ENCODE peak calls at places on chromosomes 13 and 19, in seven cellular contexts. One of them, this sample, is unnamed.
A peak's percentile ranks its signal among the peaks of the same experiment; 100 is the strongest.

GRCh38 chr19:58054792-58055482 is 4.1 kb upstream of the ZNF135 start:
- DNase-seq in neural progenitor cell: peak; percentile 29
- DNase-seq in IMR-90: peak; percentile 2
- DNase-seq in A549: no peak
- DNase-seq in hepatocyte: no peak
- DNase-seq in mammary epithelial cell: no peak
- DNase-seq in PC-9: no peak
- DNase-seq in this sample: no peak

GRCh38 chr19:52410276-52410675 is 12.6 kb downstream of the ZNF528 start:
- DNase-seq in neural progenitor cell: no peak
- DNase-seq in IMR-90: no peak
- DNase-seq in A549: no peak
- DNase-seq in hepatocyte: no peak
- DNase-seq in mammary epithelial cell: no peak
- DNase-seq in PC-9: no peak
- DNase-seq in this sample: no peak

GRCh38 chr13:42553098-42554046 is 20.6 kb upstream of the TNFSF11 start:
- DNase-seq in neural progenitor cell: no peak
- DNase-seq in IMR-90: peak; percentile 63
- DNase-seq in A549: peak; percentile 1
- DNase-seq in hepatocyte: peak; percentile 56
- DNase-seq in mammary epithelial cell: peak; percentile 48
- DNase-seq in PC-9: no peak
- DNase-seq in this sample: peak; percentile 83

GRCh38 chr13:87877477-87877876 is 206.3 kb downstream of the SLITRK5 start:
- DNase-seq in neural progenitor cell: no peak
- DNase-seq in IMR-90: no peak
- DNase-seq in A549: no peak
- DNase-seq in hepatocyte: no peak
- DNase-seq in mammary epithelial cell: no peak
- DNase-seq in PC-9: no peak
- DNase-seq in this sample: no peak

GRCh38 chr13:111897846-111898215 is 169.1 kb upstream of the SOX1 start:
- DNase-seq in neural progenitor cell: no peak
- DNase-seq in IMR-90: no peak
- DNase-seq in A549: no peak
- DNase-seq in hepatocyte: no peak
- DNase-seq in mammary epithelial cell: no peak
- DNase-seq in PC-9: no peak
- DNase-seq in this sample: no peak

GRCh38 chr13:59203855-59204254 is 959.9 kb downstream of the DIAPH3 start:
- DNase-seq in neural progenitor cell: no peak
- DNase-seq in IMR-90: no peak
- DNase-seq in A549: no peak
- DNase-seq in hepatocyte: no peak
- DNase-seq in mammary epithelial cell: no peak
- DNase-seq in PC-9: no peak
- DNase-seq in this sample: peak; percentile 52

GRCh38 chr19:40811478-40812341 is 12.7 kb downstream of the EGLN2 start:
- DNase-seq in neural progenitor cell: peak; percentile 60
- DNase-seq in IMR-90: no peak
- DNase-seq in A549: no peak
- DNase-seq in hepatocyte: peak; percentile 77
- DNase-seq in mammary epithelial cell: no peak
- DNase-seq in PC-9: no peak
- DNase-seq in this sample: no peak

GRCh38 chr13:113863511-113864302 is at the start of gene GAS6:
- DNase-seq in neural progenitor cell: peak; percentile 79
- DNase-seq in IMR-90: no peak
- DNase-seq in A549: peak; percentile 27
- DNase-seq in hepatocyte: peak; percentile 69
- DNase-seq in mammary epithelial cell: peak; percentile 46
- DNase-seq in PC-9: no peak
- DNase-seq in this sample: peak; percentile 53

GRCh38 chr13:112688560-112689497 is 1.0 kb upstream of the ATP11A start:
- DNase-seq in neural progenitor cell: peak; percentile 58
- DNase-seq in IMR-90: no peak
- DNase-seq in A549: no peak
- DNase-seq in hepatocyte: no peak
- DNase-seq in mammary epithelial cell: no peak
- DNase-seq in PC-9: no peak
- DNase-seq in this sample: peak; percentile 13

GRCh38 chr19:30879225-30879624 is 470.0 kb downstream of the TSHZ3 start:
- DNase-seq in neural progenitor cell: no peak
- DNase-seq in IMR-90: no peak
- DNase-seq in A549: no peak
- DNase-seq in hepatocyte: no peak
- DNase-seq in mammary epithelial cell: no peak
- DNase-seq in PC-9: no peak
- DNase-seq in this sample: no peak

DNA sequence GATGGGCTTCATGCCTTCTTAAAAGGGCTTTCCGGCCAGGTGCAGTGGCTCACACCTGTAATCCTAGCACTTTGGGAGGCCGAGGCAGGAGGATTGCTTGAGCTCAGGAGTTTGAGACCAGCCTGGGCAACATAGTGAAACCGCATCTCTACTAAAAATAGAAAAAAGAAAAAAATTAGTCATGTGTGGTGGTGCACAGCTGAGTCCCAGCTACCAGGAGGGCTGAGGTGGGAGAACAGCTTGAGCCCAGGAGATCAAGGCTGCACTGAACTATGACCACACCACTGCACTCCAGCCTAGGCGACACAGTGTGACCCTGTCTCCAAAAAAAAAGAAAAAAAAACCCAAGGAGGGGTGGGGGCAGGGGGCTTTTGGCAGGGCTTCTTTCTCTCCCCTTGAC is 7.2 kb downstream of the CARS2 start:
- DNase-seq in neural progenitor cell: no peak
- DNase-seq in IMR-90: no peak
- DNase-seq in A549: no peak
- DNase-seq in hepatocyte: no peak
- DNase-seq in mammary epithelial cell: no peak
- DNase-seq in PC-9: no peak
- DNase-seq in this sample: no peak
- H3K27ac ChIP-seq in neural progenitor cell: no peak overlapping the region
- H3K27ac ChIP-seq in IMR-90: no peak overlapping the region
- H3K27ac ChIP-seq in A549: no peak overlapping the region
- H3K27ac ChIP-seq in hepatocyte: no peak overlapping the region
- H3K27ac ChIP-seq in mammary epithelial cell: no peak overlapping the region
- H3K27ac ChIP-seq in PC-9: no peak overlapping the region
- H3K27ac ChIP-seq in this sample: no peak overlapping the region

GRCh38 chr19:1089126-1089771 is 5.9 kb downstream of the POLR2E start:
- DNase-seq in neural progenitor cell: no peak
- DNase-seq in IMR-90: no peak
- DNase-seq in A549: no peak
- DNase-seq in hepatocyte: no peak
- DNase-seq in mammary epithelial cell: no peak
- DNase-seq in PC-9: no peak
- DNase-seq in this sample: no peak
- H3K4me2 ChIP-seq in neural progenitor cell: no peak overlapping the region
- H3K4me2 ChIP-seq in IMR-90: no peak overlapping the region
- H3K4me2 ChIP-seq in A549: no peak overlapping the region
- H3K4me2 ChIP-seq in hepatocyte: no peak overlapping the region
- H3K4me2 ChIP-seq in mammary epithelial cell: no peak overlapping the region
- H3K4me2 ChIP-seq in PC-9: no peak overlapping the region
- H3K4me2 ChIP-seq in this sample: no peak overlapping the region

DNA sequence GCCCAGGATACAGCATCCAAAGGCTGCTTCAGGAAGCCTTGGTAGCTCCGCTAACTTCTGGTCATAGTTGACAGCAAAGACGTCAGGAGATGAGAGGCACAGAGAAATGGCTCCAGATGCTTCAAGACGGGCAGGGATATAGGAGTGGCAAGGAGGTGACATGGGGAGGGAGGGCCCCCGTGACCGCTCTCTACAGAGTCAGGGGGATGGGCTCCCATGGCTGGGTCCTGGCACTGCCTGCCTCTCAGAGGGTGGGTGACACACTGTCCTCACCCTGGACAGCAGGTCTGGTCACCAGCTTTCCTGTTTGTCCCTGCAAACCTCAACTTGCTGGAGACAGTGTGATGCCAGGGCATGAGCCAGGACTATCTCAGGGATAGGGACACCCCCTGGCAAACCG is 10.3 kb upstream of the ZNF14 start:
- DNase-seq in neural progenitor cell: no peak
- DNase-seq in IMR-90: no peak
- DNase-seq in A549: no peak
- DNase-seq in hepatocyte: no peak
- DNase-seq in mammary epithelial cell: no peak
- DNase-seq in PC-9: no peak
- DNase-seq in this sample: no peak
- H3K27ac ChIP-seq in neural progenitor cell: no peak overlapping the region
- H3K27ac ChIP-seq in IMR-90: no peak overlapping the region
- H3K27ac ChIP-seq in A549: no peak overlapping the region
- H3K27ac ChIP-seq in hepatocyte: no peak overlapping the region
- H3K27ac ChIP-seq in mammary epithelial cell: no peak overlapping the region
- H3K27ac ChIP-seq in PC-9: no peak overlapping the region
- H3K27ac ChIP-seq in this sample: no peak overlapping the region

DNA sequence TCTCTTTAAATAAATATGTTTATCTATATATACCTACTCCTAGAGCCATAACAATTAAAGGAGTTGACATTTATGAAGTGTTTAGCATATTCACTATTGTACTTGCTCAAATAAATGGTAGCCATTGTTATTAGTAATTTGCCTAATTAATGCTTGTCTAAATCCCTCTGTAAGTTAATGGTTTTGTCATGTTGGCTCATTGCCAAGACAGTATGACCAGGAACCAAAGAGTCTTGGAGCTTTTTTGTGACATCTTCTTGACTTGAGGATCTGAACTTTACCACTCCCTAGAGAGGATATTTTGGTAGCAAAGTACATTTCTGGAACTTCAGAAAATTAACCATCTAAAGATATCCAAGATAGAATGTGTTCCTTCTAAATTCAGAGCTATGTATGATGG is 15.5 kb downstream of the FRY start:
- DNase-seq in neural progenitor cell: no peak
- DNase-seq in IMR-90: no peak
- DNase-seq in A549: no peak
- DNase-seq in hepatocyte: no peak
- DNase-seq in mammary epithelial cell: no peak
- DNase-seq in PC-9: no peak
- DNase-seq in this sample: no peak
- H3K4me2 ChIP-seq in neural progenitor cell: no peak overlapping the region
- H3K4me2 ChIP-seq in IMR-90: no peak overlapping the region
- H3K4me2 ChIP-seq in A549: no peak overlapping the region
- H3K4me2 ChIP-seq in hepatocyte: no peak overlapping the region
- H3K4me2 ChIP-seq in mammary epithelial cell: no peak overlapping the region
- H3K4me2 ChIP-seq in PC-9: no peak overlapping the region
- H3K4me2 ChIP-seq in this sample: no peak overlapping the region

GRCh38 chr19:13732337-13732736 is 32.0 kb upstream of the MRI1 start:
- DNase-seq in neural progenitor cell: no peak
- DNase-seq in IMR-90: no peak
- DNase-seq in A549: no peak
- DNase-seq in hepatocyte: no peak
- DNase-seq in mammary epithelial cell: no peak
- DNase-seq in PC-9: no peak
- DNase-seq in this sample: no peak

GRCh38 chr19:13731147-13731964 is 33.0 kb upstream of the MRI1 start:
- DNase-seq in neural progenitor cell: peak; percentile 98
- DNase-seq in IMR-90: peak; percentile 98
- DNase-seq in A549: peak; percentile 93
- DNase-seq in hepatocyte: peak; percentile 98
- DNase-seq in mammary epithelial cell: peak; percentile 93
- DNase-seq in PC-9: peak; percentile 97
- DNase-seq in this sample: peak; percentile 97

GRCh38 chr19:13738073-13738472 is 26.2 kb upstream of the MRI1 start:
- DNase-seq in neural progenitor cell: no peak
- DNase-seq in IMR-90: no peak
- DNase-seq in A549: no peak
- DNase-seq in hepatocyte: no peak
- DNase-seq in mammary epithelial cell: no peak
- DNase-seq in PC-9: no peak
- DNase-seq in this sample: no peak

GRCh38 chr19:13729859-13730258 is 34.5 kb upstream of the MRI1 start:
- DNase-seq in neural progenitor cell: no peak
- DNase-seq in IMR-90: peak; percentile 61
- DNase-seq in A549: peak; percentile 55
- DNase-seq in hepatocyte: no peak
- DNase-seq in mammary epithelial cell: no peak
- DNase-seq in PC-9: peak; percentile 46
- DNase-seq in this sample: no peak

GRCh38 chr19:13734751-13735150 is 29.6 kb upstream of the MRI1 start:
- DNase-seq in neural progenitor cell: no peak
- DNase-seq in IMR-90: no peak
- DNase-seq in A549: no peak
- DNase-seq in hepatocyte: no peak
- DNase-seq in mammary epithelial cell: no peak
- DNase-seq in PC-9: peak; percentile 60
- DNase-seq in this sample: no peak
- H3K27ac ChIP-seq in neural progenitor cell: no peak overlapping the region
- H3K27ac ChIP-seq in IMR-90: no peak overlapping the region
- H3K27ac ChIP-seq in A549: no peak overlapping the region
- H3K27ac ChIP-seq in hepatocyte: no peak overlapping the region
- H3K27ac ChIP-seq in mammary epithelial cell: no peak overlapping the region
- H3K27ac ChIP-seq in PC-9: no peak overlapping the region
- H3K27ac ChIP-seq in this sample: no peak overlapping the region

GRCh38 chr13:19601749-19602725 is 31.4 kb upstream of the MPHOSPH8 start:
- DNase-seq in neural progenitor cell: peak; percentile 77
- DNase-seq in IMR-90: peak; percentile 27
- DNase-seq in A549: peak; percentile 53
- DNase-seq in hepatocyte: peak; percentile 66
- DNase-seq in mammary epithelial cell: peak; percentile 48
- DNase-seq in PC-9: peak; percentile 46
- DNase-seq in this sample: peak; percentile 52

GRCh38 chr13:19605161-19605955 is 28.1 kb upstream of the MPHOSPH8 start:
- DNase-seq in neural progenitor cell: no peak
- DNase-seq in IMR-90: peak; percentile 34
- DNase-seq in A549: no peak
- DNase-seq in hepatocyte: no peak
- DNase-seq in mammary epithelial cell: peak; percentile 81
- DNase-seq in PC-9: peak; percentile 76
- DNase-seq in this sample: no peak

GRCh38 chr13:19606737-19607136 is 26.7 kb upstream of the MPHOSPH8 start:
- DNase-seq in neural progenitor cell: no peak
- DNase-seq in IMR-90: no peak
- DNase-seq in A549: no peak
- DNase-seq in hepatocyte: no peak
- DNase-seq in mammary epithelial cell: no peak
- DNase-seq in PC-9: no peak
- DNase-seq in this sample: no peak

GRCh38 chr13:19606152-19606551 is 27.3 kb upstream of the MPHOSPH8 start:
- DNase-seq in neural progenitor cell: no peak
- DNase-seq in IMR-90: peak; percentile 48
- DNase-seq in A549: peak; percentile 17
- DNase-seq in hepatocyte: no peak
- DNase-seq in mammary epithelial cell: peak; percentile 82
- DNase-seq in PC-9: peak; percentile 37
- DNase-seq in this sample: no peak

DNA sequence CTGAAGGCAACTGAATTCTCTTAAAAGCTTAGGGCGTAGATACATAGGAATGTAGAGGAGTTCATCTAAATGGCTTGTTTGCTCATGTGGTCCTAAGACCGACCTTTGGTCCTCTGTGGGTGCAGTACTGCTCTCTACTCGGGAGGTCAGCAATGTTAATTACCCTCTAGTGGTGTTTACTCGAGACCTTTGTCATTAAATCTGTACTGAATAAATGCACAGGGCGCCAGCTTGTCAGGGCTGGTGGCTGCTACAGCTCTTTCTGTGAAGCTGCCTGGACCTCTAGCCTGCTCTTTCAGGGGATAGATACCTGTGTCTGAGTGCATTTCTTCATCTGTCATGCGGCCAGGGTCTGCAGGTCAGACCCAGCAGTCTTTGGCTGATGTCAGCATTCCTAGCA is 29.2 kb upstream of the MPHOSPH8 start:
- DNase-seq in neural progenitor cell: no peak
- DNase-seq in IMR-90: no peak
- DNase-seq in A549: peak; percentile 35
- DNase-seq in hepatocyte: no peak
- DNase-seq in mammary epithelial cell: no peak
- DNase-seq in PC-9: no peak
- DNase-seq in this sample: no peak
- H3K4me2 ChIP-seq in neural progenitor cell: no peak overlapping the region
- H3K4me2 ChIP-seq in IMR-90: no peak overlapping the region
- H3K4me2 ChIP-seq in A549: peak overlapping the region; percentile 80
- H3K4me2 ChIP-seq in hepatocyte: no peak overlapping the region
- H3K4me2 ChIP-seq in mammary epithelial cell: no peak overlapping the region
- H3K4me2 ChIP-seq in PC-9: no peak overlapping the region
- H3K4me2 ChIP-seq in this sample: no peak overlapping the region

This sample was measured in endothelial cell of umbilical vein.